ENCODE peak calls at places on chromosome 7, in four cellular contexts. One of them, this sample, is unnamed.

GRCh38 chr7:128928159-128928558 is 9.6 kb upstream of the IRF5 start:
- DNase-seq in K562: no peak
- DNase-seq in A549: no peak
- DNase-seq in HepG2: no peak
- DNase-seq in this sample: no peak

GRCh38 chr7:112160130-112160770 is 45.9 kb downstream of the DOCK4 start:
- DNase-seq in K562: no peak
- DNase-seq in A549: peak
- DNase-seq in HepG2: peak
- DNase-seq in this sample: no peak

GRCh38 chr7:1716263-1717094 is 46.4 kb downstream of the ELFN1 start:
- DNase-seq in A549: no peak
- DNase-seq in HepG2: peak
- DNase-seq in K562: no peak
- DNase-seq in this sample: no peak

GRCh38 chr7:139767561-139767982 is 10.2 kb downstream of the HIPK2 start:
- DNase-seq in HepG2: no peak
- DNase-seq in K562: no peak
- DNase-seq in A549: no peak
- DNase-seq in this sample: no peak

GRCh38 chr7:26202019-26202985 is 757 bp downstream of the CBX3 start:
- DNase-seq in K562: peak
- DNase-seq in A549: no peak
- DNase-seq in HepG2: no peak
- DNase-seq in this sample: no peak

GRCh38 chr7:11436317-11436716 is 395.7 kb downstream of the THSD7A start:
- DNase-seq in HepG2: no peak
- DNase-seq in A549: no peak
- DNase-seq in K562: no peak
- DNase-seq in this sample: no peak

GRCh38 chr7:47383064-47383463 is 198.8 kb downstream of the TNS3 start:
- DNase-seq in HepG2: no peak
- DNase-seq in K562: no peak
- DNase-seq in A549: no peak
- DNase-seq in this sample: no peak

GRCh38 chr7:80330434-80330833 is 181.4 kb downstream of the GNAT3 start:
- DNase-seq in A549: no peak
- DNase-seq in K562: no peak
- DNase-seq in HepG2: no peak
- DNase-seq in this sample: no peak

GRCh38 chr7:16202298-16202697 is 219.0 kb downstream of the CRPPA start:
- DNase-seq in HepG2: no peak
- DNase-seq in K562: no peak
- DNase-seq in A549: no peak
- DNase-seq in this sample: no peak

GRCh38 chr7:90430614-90431445 is 27.6 kb downstream of the CLDN12 start:
- DNase-seq in HepG2: no peak
- DNase-seq in K562: no peak
- DNase-seq in A549: no peak
- DNase-seq in this sample: no peak

GRCh38 chr7:39535064-39535463 is 31.1 kb upstream of the YAE1 start:
- DNase-seq in K562: no peak
- DNase-seq in A549: no peak
- DNase-seq in HepG2: no peak
- DNase-seq in this sample: no peak

GRCh38 chr7:148699772-148700629 is 1.3 kb downstream of the CUL1 start:
- DNase-seq in HepG2: peak
- DNase-seq in A549: no peak
- DNase-seq in K562: peak
- DNase-seq in this sample: no peak

GRCh38 chr7:149369497-149369896 is 91.4 kb downstream of the ZNF777 start:
- DNase-seq in A549: no peak
- DNase-seq in K562: no peak
- DNase-seq in HepG2: no peak
- DNase-seq in this sample: no peak

GRCh38 chr7:146486519-146486918 is 369.9 kb downstream of the CNTNAP2 start:
- DNase-seq in HepG2: no peak
- DNase-seq in K562: no peak
- DNase-seq in A549: no peak
- DNase-seq in this sample: no peak

GRCh38 chr7:158973440-158973839 is 117.1 kb downstream of the DYNC2I1 start:
- DNase-seq in HepG2: no peak
- DNase-seq in A549: no peak
- DNase-seq in K562: peak
- DNase-seq in this sample: peak

GRCh38 chr7:4077980-4078379 is 604.1 kb upstream of the FOXK1 start:
- DNase-seq in K562: no peak
- DNase-seq in HepG2: no peak
- DNase-seq in A549: no peak
- DNase-seq in this sample: peak

GRCh38 chr7:4078580-4078979 is 603.5 kb upstream of the FOXK1 start:
- DNase-seq in K562: no peak
- DNase-seq in A549: no peak
- DNase-seq in HepG2: no peak
- DNase-seq in this sample: no peak

GRCh38 chr7:4074407-4074806 is 607.7 kb upstream of the FOXK1 start:
- DNase-seq in HepG2: no peak
- DNase-seq in A549: no peak
- DNase-seq in K562: no peak
- DNase-seq in this sample: no peak

GRCh38 chr7:4074994-4075393 is 607.1 kb upstream of the FOXK1 start:
- DNase-seq in A549: no peak
- DNase-seq in HepG2: no peak
- DNase-seq in K562: no peak
- DNase-seq in this sample: no peak

GRCh38 chr7:4076701-4077294 is 605.3 kb upstream of the FOXK1 start:
- DNase-seq in HepG2: no peak
- DNase-seq in A549: no peak
- DNase-seq in K562: no peak
- DNase-seq in this sample: no peak
- TF ChIP-seq RNF2 in HepG2: no peak
- TF ChIP-seq RNF2 in A549: no peak
- TF ChIP-seq RNF2 in K562: no peak
- TF ChIP-seq RNF2 in this sample: no peak

GRCh38 chr7:33596694-33597093 is 308.6 kb upstream of the BMPER start:
- DNase-seq in A549: no peak
- DNase-seq in K562: no peak
- DNase-seq in HepG2: no peak
- DNase-seq in this sample: no peak
- TF ChIP-seq RNF2 in A549: no peak
- TF ChIP-seq RNF2 in K562: no peak
- TF ChIP-seq RNF2 in HepG2: no peak
- TF ChIP-seq RNF2 in this sample: no peak

GRCh38 chr7:137009404-137009803 is 141.0 kb downstream of the CHRM2 start:
- DNase-seq in HepG2: no peak
- DNase-seq in A549: no peak
- DNase-seq in K562: no peak
- DNase-seq in this sample: no peak

GRCh38 chr7:137003606-137004005 is 135.2 kb downstream of the CHRM2 start:
- DNase-seq in K562: no peak
- DNase-seq in A549: no peak
- DNase-seq in HepG2: no peak
- DNase-seq in this sample: no peak

GRCh38 chr7:137006293-137006692 is 137.8 kb downstream of the CHRM2 start:
- DNase-seq in HepG2: no peak
- DNase-seq in K562: no peak
- DNase-seq in A549: no peak
- DNase-seq in this sample: no peak

GRCh38 chr7:137005873-137006272 is 137.4 kb downstream of the CHRM2 start:
- DNase-seq in K562: no peak
- DNase-seq in HepG2: no peak
- DNase-seq in A549: no peak
- DNase-seq in this sample: no peak

DNA sequence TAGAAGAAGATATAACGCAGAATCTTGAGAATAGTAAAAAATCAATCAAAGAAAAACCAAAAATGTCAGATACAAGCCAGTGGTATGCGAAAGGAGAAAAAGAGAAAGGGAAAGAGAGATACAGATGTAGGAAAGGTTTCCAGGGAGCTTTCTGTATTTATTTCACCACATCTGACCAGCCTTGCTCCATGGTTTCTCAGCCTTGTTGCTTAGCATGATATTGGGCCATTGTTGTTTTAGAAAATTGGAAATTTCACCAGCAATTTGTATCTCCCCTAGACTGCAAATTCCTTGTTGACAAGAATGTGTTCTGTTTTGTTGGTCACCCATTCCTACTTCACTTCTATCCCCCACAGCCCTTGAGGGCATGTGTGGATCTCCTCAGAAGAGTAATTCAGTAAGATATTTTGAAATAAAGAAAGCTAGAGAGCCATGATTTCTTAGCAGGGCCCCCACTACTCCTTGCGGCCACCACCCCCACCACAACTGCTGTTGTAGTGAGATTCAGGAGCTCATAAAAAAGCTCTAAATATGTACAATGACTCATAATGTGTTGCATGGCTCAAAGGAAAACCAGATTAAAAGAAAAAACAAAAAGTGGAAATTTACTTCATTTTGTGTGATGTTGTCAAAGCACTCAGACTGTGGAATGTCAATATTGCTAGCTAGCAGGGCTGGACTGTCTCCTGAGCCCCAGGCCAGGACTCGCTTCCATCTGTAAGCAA is 138.7 kb downstream of the CHRM2 start:
- DNase-seq in K562: no peak
- DNase-seq in HepG2: no peak
- DNase-seq in A549: no peak
- DNase-seq in this sample: no peak
- TF ChIP-seq RNF2 in K562: no peak
- TF ChIP-seq RNF2 in HepG2: no peak
- TF ChIP-seq RNF2 in A549: no peak
- TF ChIP-seq RNF2 in this sample: no peak

GRCh38 chr7:157561816-157562410 is 225.1 kb downstream of the DNAJB6 start:
- DNase-seq in A549: no peak
- DNase-seq in K562: no peak
- DNase-seq in HepG2: no peak
- DNase-seq in this sample: no peak
- TF ChIP-seq RNF2 in A549: no peak
- TF ChIP-seq RNF2 in K562: no peak
- TF ChIP-seq RNF2 in HepG2: no peak
- TF ChIP-seq RNF2 in this sample: no peak

DNA sequence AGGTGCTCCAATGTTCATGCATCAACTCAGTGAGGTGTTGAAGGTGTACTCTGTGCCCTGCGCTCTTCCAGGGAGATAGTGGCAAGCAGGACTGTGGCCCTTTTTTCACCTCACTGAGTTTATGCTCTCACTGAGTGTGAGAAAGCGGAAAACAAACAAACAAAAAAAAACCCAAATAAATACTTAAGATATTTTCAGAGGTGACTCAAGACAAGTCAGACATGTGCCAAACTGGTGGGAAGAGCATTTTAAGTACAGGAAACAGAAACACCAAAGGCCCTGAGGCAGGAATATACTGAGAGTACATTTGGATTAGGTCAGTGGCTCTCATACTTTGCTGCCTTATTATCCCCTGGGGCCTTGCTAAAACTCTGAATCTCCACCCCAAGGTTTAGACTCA is 111.9 kb upstream of the IGFBP3 start:
- DNase-seq in K562: no peak
- DNase-seq in A549: no peak
- DNase-seq in HepG2: no peak
- DNase-seq in this sample: no peak
- TF ChIP-seq RNF2 in K562: no peak
- TF ChIP-seq RNF2 in A549: no peak
- TF ChIP-seq RNF2 in HepG2: no peak
- TF ChIP-seq RNF2 in this sample: no peak

This sample was measured in H1.